ENCODE peak calls at places on chromosomes 13 and 19, in four cellular contexts. One of them, this sample, is unnamed.
A peak's percentile ranks its signal among the peaks of the same experiment; 100 is the strongest.

GRCh38 chr13:30725331-30726085 is 9.8 kb upstream of the ALOX5AP start:
- DNase-seq in immature natural killer cell: no peak
- DNase-seq in brain microvascular endothelial cell: peak; percentile 19
- DNase-seq in HFFc6: no peak
- DNase-seq in this sample: no peak

GRCh38 chr19:7931221-7932061 is 5.5 kb upstream of the CTXN1 start:
- DNase-seq in immature natural killer cell: no peak
- DNase-seq in brain microvascular endothelial cell: no peak
- DNase-seq in HFFc6: no peak
- DNase-seq in this sample: no peak

GRCh38 chr19:18093439-18094161 is 4.0 kb upstream of the MAST3 start:
- DNase-seq in immature natural killer cell: no peak
- DNase-seq in brain microvascular endothelial cell: peak; percentile 18
- DNase-seq in HFFc6: peak; percentile 26
- DNase-seq in this sample: no peak

GRCh38 chr19:34639491-34640085 is 37.4 kb downstream of the SCGB2B2 start:
- DNase-seq in immature natural killer cell: peak; percentile 53
- DNase-seq in brain microvascular endothelial cell: peak; percentile 11
- DNase-seq in HFFc6: peak; percentile 43
- DNase-seq in this sample: peak; percentile 43

GRCh38 chr19:49875801-49876421 is 1.2 kb downstream of the AKT1S1 start:
- DNase-seq in immature natural killer cell: peak; percentile 44
- DNase-seq in brain microvascular endothelial cell: no peak
- DNase-seq in HFFc6: no peak
- DNase-seq in this sample: no peak

GRCh38 chr19:1592023-1592754 is 476 bp downstream of the MBD3 start:
- DNase-seq in immature natural killer cell: peak; percentile 85
- DNase-seq in brain microvascular endothelial cell: peak; percentile 68
- DNase-seq in HFFc6: peak; percentile 73
- DNase-seq in this sample: no peak

GRCh38 chr13:35648109-35648508 is 171.6 kb upstream of the MAB21L1 start:
- DNase-seq in immature natural killer cell: no peak
- DNase-seq in brain microvascular endothelial cell: peak; percentile 46
- DNase-seq in HFFc6: peak; percentile 44
- DNase-seq in this sample: no peak

GRCh38 chr19:47798904-47799266 is 5.5 kb downstream of the TPRX1 start:
- DNase-seq in immature natural killer cell: no peak
- DNase-seq in brain microvascular endothelial cell: no peak
- DNase-seq in HFFc6: no peak
- DNase-seq in this sample: no peak

GRCh38 chr13:50127726-50128291 is 112.6 kb downstream of the KCNRG start:
- DNase-seq in immature natural killer cell: no peak
- DNase-seq in brain microvascular endothelial cell: no peak
- DNase-seq in HFFc6: no peak
- DNase-seq in this sample: no peak

GRCh38 chr13:33202644-33203169 is 82.8 kb downstream of the STARD13 start:
- DNase-seq in immature natural killer cell: no peak
- DNase-seq in brain microvascular endothelial cell: no peak
- DNase-seq in HFFc6: no peak
- DNase-seq in this sample: no peak

GRCh38 chr19:23817519-23817918 is 58.8 kb upstream of the ZNF681 start:
- DNase-seq in immature natural killer cell: no peak
- DNase-seq in brain microvascular endothelial cell: peak; percentile 5
- DNase-seq in HFFc6: peak; percentile 4
- DNase-seq in this sample: no peak

GRCh38 chr13:80654638-80655249 is 313.8 kb upstream of the SPRY2 start:
- DNase-seq in immature natural killer cell: no peak
- DNase-seq in brain microvascular endothelial cell: no peak
- DNase-seq in HFFc6: no peak
- DNase-seq in this sample: no peak

GRCh38 chr19:5563008-5563431 is 4.7 kb downstream of the TINCR start:
- DNase-seq in immature natural killer cell: no peak
- DNase-seq in brain microvascular endothelial cell: no peak
- DNase-seq in HFFc6: no peak
- DNase-seq in this sample: no peak

GRCh38 chr19:47729799-47730520 is 15.4 kb upstream of the NOP53 start:
- DNase-seq in immature natural killer cell: no peak
- DNase-seq in brain microvascular endothelial cell: no peak
- DNase-seq in HFFc6: no peak
- DNase-seq in this sample: no peak

GRCh38 chr19:4909172-4909896 is at the start of gene UHRF1:
- DNase-seq in immature natural killer cell: no peak
- DNase-seq in brain microvascular endothelial cell: no peak
- DNase-seq in HFFc6: peak; percentile 16
- DNase-seq in this sample: no peak

GRCh38 chr19:46614114-46614701 is 10.7 kb downstream of the PTGIR start:
- DNase-seq in immature natural killer cell: peak; percentile 59
- DNase-seq in brain microvascular endothelial cell: peak; percentile 66
- DNase-seq in HFFc6: peak; percentile 60
- DNase-seq in this sample: no peak

GRCh38 chr19:54337858-54338230 is 1.1 kb downstream of the LILRA4 start:
- DNase-seq in immature natural killer cell: no peak
- DNase-seq in brain microvascular endothelial cell: no peak
- DNase-seq in HFFc6: no peak
- DNase-seq in this sample: no peak

GRCh38 chr13:73251866-73252265 is 193.1 kb downstream of the KLF5 start:
- DNase-seq in immature natural killer cell: no peak
- DNase-seq in brain microvascular endothelial cell: no peak
- DNase-seq in HFFc6: no peak
- DNase-seq in this sample: no peak